ENCODE peak calls at places on chromosome 3, in ten cellular contexts. S is endothelial cell of umbilical vein; D is occipital lobe; W is NCI-H1092; T is NCI-H1417; C is EL; N is CD8-positive, alpha-beta T cell; A is mesothelial cell of epicardium; X is activated CD4-positive, CD25-positive, alpha-beta regulatory T cell; F is stimulated activated CD4-positive, alpha-beta T cell treated with anti-CD3 and anti-CD28 coated beads, TNF-alpha, amount 100 ng/mL, for 24 hours. L is an unnamed sample.

GRCh38 chr3:41196499-41197410 is 2.5 kb upstream of the CTNNB1 start:
- DNase-seq in S (no peak), D (no peak), W (no peak), T (no peak), C (no peak), N (no peak), A (no peak), X (no peak), F (no peak), L (no peak)

GRCh38 chr3:72307438-72308105 is 522.6 kb upstream of the PROK2 start:
- DNase-seq in S (peak; percentile 52), D (no peak), W (no peak), T (no peak), C (no peak), N (no peak), A (no peak), X (no peak), F (no peak), L (no peak)

GRCh38 chr3:157502916-157503620 is at the start of gene VEPH1:
- DNase-seq in S (no peak), D (no peak), W (no peak), T (no peak), C (peak; percentile 47), N (no peak), A (no peak), X (no peak), F (no peak), L (no peak)

GRCh38 chr3:117553461-117553860 is 843.9 kb downstream of the TUSC7 start:
- DNase-seq in S (peak; percentile 12), D (no peak), W (no peak), T (no peak), C (peak; percentile 62), N (no peak), A (no peak), X (no peak), F (no peak), L (no peak)

GRCh38 chr3:113532698-113533533 is 561 bp downstream of the SIDT1 start:
- DNase-seq in S (peak; percentile 23), D (peak; percentile 25), W (peak; percentile 42), T (no peak), C (no peak), N (peak; percentile 58), A (no peak), X (peak; percentile 24), F (peak; percentile 13), L (no peak)

GRCh38 chr3:160885791-160886286 is 129.8 kb downstream of the PPM1L start:
- DNase-seq in S (peak; percentile 20), D (peak; percentile 39), W (no peak), T (peak; percentile 74), C (peak; percentile 35), N (no peak), A (peak; percentile 17), X (no peak), F (no peak), L (peak; percentile 72)

GRCh38 chr3:99875573-99875924 is 57.9 kb downstream of the CMSS1 start:
- DNase-seq in S (peak; percentile 72), D (no peak), W (no peak), T (no peak), C (peak; percentile 65), N (no peak), A (no peak), X (no peak), F (no peak), L (no peak)

GRCh38 chr3:120673116-120673515 is 8.9 kb downstream of the HGD start:
- DNase-seq in S (no peak), D (no peak), W (no peak), T (no peak), C (no peak), N (no peak), A (no peak), X (no peak), F (no peak), L (no peak)

GRCh38 chr3:177968891-177969290 is 567.3 kb upstream of the KCNMB2 start:
- DNase-seq in S (no peak), D (no peak), W (no peak), T (no peak), C (peak; percentile 34), N (no peak), A (no peak), X (no peak), F (no peak), L (no peak)

GRCh38 chr3:73378207-73378606 is 246.5 kb downstream of the PDZRN3 start:
- DNase-seq in S (no peak), D (no peak), W (no peak), T (no peak), C (no peak), N (no peak), A (no peak), X (no peak), F (no peak), L (no peak)

GRCh38 chr3:187212705-187213104 is 15.4 kb downstream of the RTP1 start:
- DNase-seq in S (no peak), D (no peak), W (no peak), T (no peak), C (no peak), N (no peak), A (no peak), X (no peak), F (no peak), L (no peak)

GRCh38 chr3:94063497-94064119 is 747 bp downstream of the NSUN3 start:
- DNase-seq in S (no peak), D (no peak), W (no peak), T (no peak), C (peak; percentile 23), N (no peak), A (no peak), X (no peak), F (no peak), L (no peak)

GRCh38 chr3:8739757-8740508 is 6.3 kb downstream of the CAV3 start:
- DNase-seq in S (no peak), D (no peak), W (no peak), T (no peak), C (peak; percentile 91), N (no peak), A (no peak), X (no peak), F (no peak), L (no peak)

GRCh38 chr3:71987089-71987735 is 202.3 kb upstream of the PROK2 start:
- DNase-seq in S (peak; percentile 6), D (no peak), W (no peak), T (no peak), C (no peak), N (no peak), A (no peak), X (no peak), F (no peak), L (no peak)

GRCh38 chr3:105594219-105594618 is 227.5 kb downstream of the ALCAM start:
- DNase-seq in S (no peak), D (no peak), W (no peak), T (no peak), C (peak; percentile 45), N (no peak), A (no peak), X (no peak), F (no peak), L (no peak)

GRCh38 chr3:195873971-195874370 is 34.4 kb downstream of the TNK2 start:
- DNase-seq in S (no peak), D (no peak), W (no peak), T (no peak), C (peak; percentile 63), N (no peak), A (no peak), X (no peak), F (no peak), L (no peak)

GRCh38 chr3:134232146-134232545 is 18.5 kb downstream of the RYK start:
- DNase-seq in S (no peak), D (no peak), W (no peak), T (no peak), C (peak; percentile 56), N (no peak), A (no peak), X (no peak), F (no peak), L (no peak)

GRCh38 chr3:152719264-152719663 is 115.7 kb upstream of the P2RY1 start:
- DNase-seq in S (peak; percentile 21), D (no peak), W (no peak), T (no peak), C (peak; percentile 47), N (no peak), A (no peak), X (no peak), F (no peak), L (no peak)

GRCh38 chr3:159852821-159853505 is 135.7 kb upstream of the IL12A start:
- DNase-seq in S (peak; percentile 97), D (peak; percentile 52), W (no peak), T (no peak), C (peak; percentile 83), N (no peak), A (no peak), X (no peak), F (no peak), L (peak; percentile 67)

GRCh38 chr3:10623578-10624275 is 118.3 kb upstream of the ATP2B2 start:
- DNase-seq in S (no peak), D (no peak), W (no peak), T (no peak), C (no peak), N (no peak), A (no peak), X (no peak), F (no peak), L (no peak)

GRCh38 chr3:62873672-62874397 is 1.4 kb downstream of the CADPS start:
- DNase-seq in S (no peak), D (peak; percentile 62), W (peak; percentile 69), T (peak; percentile 74), C (no peak), N (no peak), A (peak; percentile 26), X (no peak), F (no peak), L (no peak)

GRCh38 chr3:124883766-124884473 is 3.2 kb downstream of the ITGB5 start:
- DNase-seq in S (no peak), D (no peak), W (no peak), T (no peak), C (peak; percentile 47), N (no peak), A (no peak), X (no peak), F (no peak), L (no peak)

GRCh38 chr3:12828751-12829150 is 12.6 kb downstream of the RPL32 start:
- DNase-seq in S (no peak), D (no peak), W (no peak), T (no peak), C (peak; percentile 8), N (no peak), A (no peak), X (no peak), F (no peak), L (no peak)